ENCODE peak calls at places on chromosomes 13 and 19, in four cellular contexts. One of them, this sample, is unnamed.
A peak's percentile ranks its signal among the peaks of the same experiment; 100 is the strongest.

GRCh38 chr13:50780201-50781015 is 63.1 kb downstream of the DLEU7 start:
- DNase-seq in dermis microvascular lymphatic vessel endothelial cell: no peak
- DNase-seq in HT1080: no peak
- DNase-seq in gastrocnemius medialis: no peak
- DNase-seq in this sample: no peak

GRCh38 chr13:54232700-54233099 is 1204.1 kb downstream of the OLFM4 start:
- DNase-seq in HT1080: no peak
- DNase-seq in gastrocnemius medialis: no peak
- DNase-seq in dermis microvascular lymphatic vessel endothelial cell: no peak
- DNase-seq in this sample: no peak

GRCh38 chr13:111184685-111185401 is 69.7 kb downstream of the ARHGEF7 start:
- DNase-seq in dermis microvascular lymphatic vessel endothelial cell: no peak
- DNase-seq in gastrocnemius medialis: peak; percentile 23
- DNase-seq in HT1080: no peak
- DNase-seq in this sample: no peak

GRCh38 chr13:49298903-49299605 is 51.3 kb downstream of the CDADC1 start:
- DNase-seq in gastrocnemius medialis: no peak
- DNase-seq in dermis microvascular lymphatic vessel endothelial cell: no peak
- DNase-seq in HT1080: peak; percentile 21
- DNase-seq in this sample: no peak

GRCh38 chr19:55877211-55877610 is 40.9 kb downstream of the NLRP4 start:
- DNase-seq in HT1080: no peak
- DNase-seq in gastrocnemius medialis: no peak
- DNase-seq in dermis microvascular lymphatic vessel endothelial cell: no peak
- DNase-seq in this sample: no peak

GRCh38 chr13:42544246-42544915 is 29.6 kb upstream of the TNFSF11 start:
- DNase-seq in HT1080: peak; percentile 18
- DNase-seq in gastrocnemius medialis: no peak
- DNase-seq in dermis microvascular lymphatic vessel endothelial cell: no peak
- DNase-seq in this sample: no peak

GRCh38 chr19:50912102-50912599 is 956 bp upstream of the KLK4 start:
- DNase-seq in dermis microvascular lymphatic vessel endothelial cell: no peak
- DNase-seq in gastrocnemius medialis: no peak
- DNase-seq in HT1080: no peak
- DNase-seq in this sample: no peak

GRCh38 chr13:19810996-19811881 is 28.5 kb upstream of the PSPC1 start:
- DNase-seq in dermis microvascular lymphatic vessel endothelial cell: no peak
- DNase-seq in gastrocnemius medialis: no peak
- DNase-seq in HT1080: no peak
- DNase-seq in this sample: no peak

GRCh38 chr13:102045713-102046112 is 356.1 kb downstream of the FGF14 start:
- DNase-seq in gastrocnemius medialis: no peak
- DNase-seq in HT1080: no peak
- DNase-seq in dermis microvascular lymphatic vessel endothelial cell: no peak
- DNase-seq in this sample: no peak

GRCh38 chr19:2154587-2155075 is 3.3 kb upstream of the AP3D1 start:
- DNase-seq in gastrocnemius medialis: no peak
- DNase-seq in HT1080: no peak
- DNase-seq in dermis microvascular lymphatic vessel endothelial cell: no peak
- DNase-seq in this sample: no peak

This sample was measured in glomerular endothelial cell.